ENCODE peak calls at places on chromosomes 4 and X, in five cellular contexts. T, J, A, B and Q are unnamed samples.

GRCh38 chr4:181528570-181529184 is 714.5 kb upstream of the TENM3 start:
- DNase-seq in B (peak), J (peak), T (peak), A (peak), Q (peak)

GRCh38 chrX:44039556-44039955 is 66.4 kb upstream of the NDP start:
- DNase-seq in B (no peak), A (no peak), J (peak), T (no peak), Q (no peak)

GRCh38 chr4:88382621-88383020 is 4.0 kb downstream of the HERC6 start:
- DNase-seq in J (no peak), B (no peak), T (no peak), A (peak), Q (no peak)

GRCh38 chrX:130984782-130985181 is 73.4 kb upstream of the ARHGAP36 start:
- DNase-seq in A (no peak), J (no peak), B (peak), T (no peak), Q (no peak)

GRCh38 chrX:119753639-119754257 is 4.6 kb upstream of the SOWAHD start:
- DNase-seq in A (peak), B (peak), J (peak), T (peak), Q (peak)

GRCh38 chrX:39592776-39593175 is 505.0 kb downstream of the BCOR start:
- DNase-seq in T (no peak), A (no peak), B (no peak), J (no peak), Q (peak)

GRCh38 chr4:87120411-87121162 is 99.8 kb downstream of the KLHL8 start:
- DNase-seq in B (peak), T (peak), J (no peak), A (no peak), Q (peak)

GRCh38 chrX:19750028-19750786 is 137.2 kb downstream of the SH3KBP1 start:
- DNase-seq in B (no peak), T (no peak), J (no peak), A (no peak), Q (no peak)

GRCh38 chrX:12076046-12076445 is 62.2 kb upstream of the FRMPD4 start:
- DNase-seq in B (no peak), A (no peak), T (peak), J (no peak), Q (peak)

GRCh38 chr4:23728393-23728792 is 161.5 kb downstream of the PPARGC1A start:
- DNase-seq in B (no peak), J (no peak), A (no peak), T (peak), Q (peak)

GRCh38 chr4:152106113-152106763 is 345.4 kb upstream of the GATB start:
- DNase-seq in T (peak), A (no peak), J (no peak), B (no peak), Q (peak)

GRCh38 chr4:1172228-1172851 is at the start of gene SPON2:
- DNase-seq in J (peak), A (peak), B (no peak), T (peak), Q (no peak)

GRCh38 chr4:119014658-119015057 is 121.0 kb upstream of the MYOZ2 start:
- DNase-seq in B (no peak), J (no peak), T (no peak), A (no peak), Q (no peak)

GRCh38 chr4:76420901-76421581 is at the start of gene CCDC158:
- DNase-seq in J (peak), B (no peak), A (peak), T (no peak), Q (no peak)

GRCh38 chrX:118675966-118676349 is 51.4 kb upstream of the IL13RA1 start:
- DNase-seq in A (no peak), T (no peak), J (no peak), B (no peak), Q (no peak)

GRCh38 chr4:183142566-183143545 is 43.8 kb downstream of the WWC2 start:
- DNase-seq in J (peak), T (peak), B (peak), A (no peak), Q (peak)

GRCh38 chrX:46676399-46677351 is 82.2 kb downstream of the SLC9A7 start:
- DNase-seq in T (no peak), A (no peak), J (no peak), B (no peak), Q (no peak)

GRCh38 chr4:33268776-33269175 is 2548.6 kb downstream of the PCDH7 start:
- DNase-seq in B (no peak), J (no peak), T (no peak), A (no peak), Q (no peak)

GRCh38 chrX:123217077-123217476 is 33.0 kb downstream of the GRIA3 start:
- DNase-seq in B (no peak), A (no peak), J (no peak), T (no peak), Q (peak)

GRCh38 chrX:106035064-106035463 is 3.5 kb downstream of the SERPINA7 start:
- DNase-seq in B (peak), J (no peak), T (no peak), A (no peak), Q (no peak)

GRCh38 chr4:153468587-153468986 is 2.4 kb downstream of the TMEM131L start:
- DNase-seq in J (peak), B (no peak), A (no peak), T (no peak), Q (no peak)

GRCh38 chrX:22674947-22675346 is 324.8 kb upstream of the DDX53 start:
- DNase-seq in J (no peak), A (no peak), T (no peak), B (no peak), Q (no peak)

GRCh38 chr4:6152879-6153705 is 47.3 kb downstream of the JAKMIP1 start:
- DNase-seq in B (no peak), A (no peak), J (no peak), T (no peak), Q (no peak)

GRCh38 chr4:113981591-113981990 is 2.1 kb upstream of the ARSJ start:
- DNase-seq in A (no peak), T (peak), J (no peak), B (no peak), Q (no peak)

DNA sequence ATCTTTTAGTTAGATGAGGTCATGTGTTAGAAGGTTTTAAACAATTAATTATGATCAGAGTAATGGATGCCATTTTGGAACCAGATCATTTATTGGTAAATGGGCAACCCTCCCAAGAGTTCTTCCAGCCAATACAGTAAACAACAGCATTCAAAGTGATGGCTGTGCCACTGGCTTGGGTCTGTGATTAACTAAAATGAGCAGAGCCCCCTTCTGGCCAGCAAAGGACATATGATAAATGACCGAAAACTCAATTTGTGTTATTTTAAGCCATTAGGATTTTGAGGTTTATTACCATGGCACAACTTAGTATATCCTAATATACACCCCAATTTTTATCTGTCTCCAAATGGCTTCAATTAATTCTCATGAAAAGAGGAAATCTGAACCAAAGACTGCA is 90.8 kb upstream of the NPFFR2 start:
- DNase-seq in T (peak), B (peak), J (peak), A (peak), Q (peak)
- TF ChIP-seq CTCF in T (peak), B (peak), J (peak), A (peak), Q (peak)

GRCh38 chrX:107549504-107549903 is 78.8 kb upstream of the PRPS1 start:
- DNase-seq in B (no peak), J (no peak), A (no peak), T (no peak), Q (no peak)
- TF ChIP-seq CTCF in B (no peak), J (no peak), A (no peak), T (no peak), Q (no peak)

GRCh38 chr4:77473509-77473908 is 132.1 kb upstream of the CXCL13 start:
- DNase-seq in A (peak), B (no peak), T (peak), J (peak), Q (peak)
- TF ChIP-seq CTCF in A (peak), B (peak), T (peak), J (peak), Q (peak)

GRCh38 chrX:25019707-25020390 is 4.1 kb upstream of the ARX start:
- DNase-seq in T (no peak), B (no peak), A (no peak), J (no peak), Q (no peak)

GRCh38 chrX:25021132-25021498 is 5.3 kb upstream of the ARX start:
- DNase-seq in A (no peak), T (no peak), J (peak), B (no peak), Q (no peak)

GRCh38 chrX:25018682-25019081 is 2.9 kb upstream of the ARX start:
- DNase-seq in T (no peak), J (no peak), A (no peak), B (no peak), Q (no peak)

GRCh38 chrX:25022499-25023325 is 6.9 kb upstream of the ARX start:
- DNase-seq in A (no peak), J (no peak), T (no peak), B (no peak), Q (no peak)

DNA sequence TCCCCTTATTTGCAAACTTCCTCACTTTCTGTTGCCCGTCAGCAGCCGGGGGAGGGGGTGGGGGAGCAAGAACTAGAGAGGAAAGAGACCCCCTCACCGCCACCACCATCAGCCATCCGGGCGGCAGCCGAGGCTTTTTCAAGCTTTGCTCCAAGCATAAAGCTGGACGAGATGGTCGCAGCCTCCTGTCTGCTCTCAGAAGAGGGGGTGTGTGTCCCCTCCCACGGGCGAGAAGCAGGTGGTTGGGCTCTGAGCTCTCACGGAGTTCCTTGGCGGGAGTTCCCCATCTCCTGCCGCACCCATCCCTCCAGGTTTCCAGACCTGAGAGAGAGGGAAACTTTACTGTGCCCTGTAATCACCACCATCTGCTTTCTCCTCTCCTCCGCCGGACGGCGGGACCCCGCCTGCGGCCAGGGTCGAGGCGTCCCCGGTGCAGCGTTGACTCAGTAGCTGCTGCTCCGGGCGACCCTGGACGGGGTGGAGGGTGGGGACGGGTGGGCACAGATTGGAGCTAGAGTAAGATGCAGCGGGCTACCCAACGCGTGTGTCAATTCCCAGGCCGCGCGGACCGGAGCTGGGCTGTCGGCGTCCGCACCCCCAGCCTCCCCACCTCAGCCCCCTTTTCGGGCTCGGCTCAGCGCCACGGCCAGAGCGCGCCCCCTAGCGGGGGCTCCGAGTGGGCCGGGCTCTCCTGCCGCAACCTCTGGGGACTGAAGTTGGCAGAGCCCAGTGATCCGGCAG is 4.8 kb upstream of the ARX start:
- DNase-seq in B (peak), J (peak), T (no peak), A (peak), Q (peak)
- TF ChIP-seq CTCF in B (peak), J (peak), T (peak), A (peak), Q (peak)

DNA sequence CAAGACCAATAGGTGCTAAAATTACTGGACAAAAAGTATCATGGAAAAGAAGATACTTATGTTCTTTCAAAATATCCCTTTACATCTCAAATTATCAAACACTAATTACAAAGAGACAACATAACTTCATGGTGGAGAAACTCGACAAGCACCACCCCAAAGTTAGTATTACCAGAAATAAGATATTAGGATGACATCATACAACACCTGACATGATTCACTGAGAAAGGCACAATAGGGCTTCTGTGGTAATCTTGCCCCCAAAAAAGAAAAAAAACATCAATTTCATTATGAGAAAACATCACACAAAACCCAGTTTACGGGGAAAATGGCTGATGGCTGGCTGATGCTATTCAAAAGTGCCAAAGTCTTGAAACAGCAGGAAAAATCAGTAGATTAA is 1781.7 kb upstream of the PCDH10 start:
- DNase-seq in T (no peak), A (no peak), B (no peak), J (no peak), Q (no peak)
- TF ChIP-seq CTCF in T (no peak), A (no peak), B (no peak), J (no peak), Q (no peak)

DNA sequence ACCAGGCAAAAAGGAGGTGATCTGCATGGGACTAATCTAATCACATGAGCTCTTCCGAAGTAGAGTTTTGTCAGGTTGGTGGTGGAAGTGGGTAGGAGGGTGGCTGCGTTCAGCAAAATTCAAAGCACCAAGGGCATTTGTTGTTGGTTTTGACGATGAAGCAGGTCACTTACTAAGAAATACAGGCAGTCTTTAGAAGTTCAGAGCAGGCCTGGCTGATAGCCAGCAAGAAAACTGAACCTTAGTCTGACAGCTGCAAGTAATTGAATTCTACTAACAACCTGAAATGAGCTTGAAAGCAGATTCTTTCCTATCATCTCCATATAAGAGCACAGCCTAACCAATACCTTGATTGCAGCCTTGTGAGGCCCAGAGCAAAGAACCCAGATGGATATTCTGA is 505.8 kb downstream of the KLHL13 start:
- DNase-seq in T (no peak), A (no peak), B (no peak), J (no peak), Q (no peak)
- TF ChIP-seq CTCF in T (no peak), A (no peak), B (no peak), J (no peak), Q (no peak)

GRCh38 chr4:101346562-101347266 is 612 bp downstream of the PPP3CA start:
- DNase-seq in J (no peak), A (peak), T (peak), B (peak), Q (peak)
- TF ChIP-seq CTCF in J (no peak), A (no peak), T (no peak), B (no peak), Q (no peak)

DNA sequence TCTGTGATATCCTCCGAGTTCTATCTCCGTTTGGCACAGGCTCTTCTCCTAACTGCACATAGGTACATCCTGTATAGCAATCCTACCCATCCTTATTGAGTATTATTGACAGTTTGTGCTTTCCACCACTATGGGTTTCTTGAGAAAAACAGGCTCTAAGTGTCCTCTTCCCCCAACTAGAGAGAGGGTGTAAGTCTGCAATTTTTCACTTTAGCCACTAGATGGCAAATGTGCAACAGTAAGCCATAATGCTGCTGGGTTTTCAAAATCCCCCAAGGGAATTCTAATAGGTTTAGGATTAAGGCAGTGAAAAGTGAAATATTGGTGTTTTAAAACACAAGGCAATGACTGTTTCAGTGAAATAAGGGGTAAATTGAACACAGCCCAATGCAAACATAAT is 239.1 kb upstream of the HTR2C start:
- DNase-seq in J (peak), A (peak), B (peak), T (peak), Q (peak)
- TF ChIP-seq CTCF in J (peak), A (peak), B (peak), T (peak), Q (peak)

GRCh38 chrX:108139303-108139702 is 47.7 kb downstream of the ATG4A start:
- DNase-seq in A (no peak), J (peak), B (no peak), T (no peak), Q (no peak)
- TF ChIP-seq CTCF in A (no peak), J (peak), B (peak), T (peak), Q (peak)